ENCODE peak calls at places on chromosome 9, in four cellular contexts. I, S, L and D are unnamed samples.

GRCh38 chr9:36725777-36726356 is 153.2 kb downstream of the MELK start:
- DNase-seq in I (no peak), S (no peak), L (no peak), D (no peak)

GRCh38 chr9:712643-713042 is 128.9 kb upstream of the DMRT1 start:
- DNase-seq in I (no peak), S (no peak), L (no peak), D (no peak)

GRCh38 chr9:114282104-114282485 is 40.8 kb upstream of the ORM1 start:
- DNase-seq in I (no peak), S (no peak), L (no peak), D (no peak)

GRCh38 chr9:37958154-37958553 is 54.2 kb upstream of the SLC25A51 start:
- DNase-seq in I (no peak), S (no peak), L (no peak), D (no peak)

GRCh38 chr9:118321823-118322222 is 617.6 kb downstream of the TLR4 start:
- DNase-seq in I (no peak), S (no peak), L (no peak), D (no peak)

GRCh38 chr9:7534211-7534935 is 265.2 kb downstream of the DMAC1 start:
- DNase-seq in I (no peak), S (no peak), L (no peak), D (no peak)

GRCh38 chr9:136901516-136902258 is 15.4 kb downstream of the TRAF2 start:
- DNase-seq in I (no peak), S (no peak), L (peak), D (no peak)

GRCh38 chr9:106859957-106860715 is 2.8 kb upstream of the ZNF462 start:
- DNase-seq in I (no peak), S (peak), L (no peak), D (peak)

GRCh38 chr9:77707696-77708095 is 59.6 kb upstream of the GNA14 start:
- DNase-seq in I (no peak), S (peak), L (peak), D (no peak)

GRCh38 chr9:86721843-86722705 is 225.2 kb downstream of the GAS1 start:
- DNase-seq in I (no peak), S (peak), L (no peak), D (no peak)

GRCh38 chr9:137241490-137242328 is 622 bp downstream of the TUBB4B start:
- DNase-seq in I (no peak), S (peak), L (peak), D (peak)

GRCh38 chr9:83266618-83267543 is 203.9 kb upstream of the RASEF start:
- DNase-seq in I (no peak), S (peak), L (no peak), D (no peak)

GRCh38 chr9:134275379-134275778 is 50.9 kb upstream of the RXRA start:
- DNase-seq in I (peak), S (no peak), L (no peak), D (peak)

GRCh38 chr9:130523921-130524320 is 55.5 kb upstream of the FUBP3 start:
- DNase-seq in I (no peak), S (no peak), L (no peak), D (peak)

GRCh38 chr9:23825700-23826099 is 340 bp downstream of the ELAVL2 start:
- DNase-seq in I (no peak), S (no peak), L (no peak), D (peak)

GRCh38 chr9:92986175-92987110 is 39.1 kb downstream of the FGD3 start:
- DNase-seq in I (no peak), S (no peak), L (no peak), D (no peak)

GRCh38 chr9:847505-847904 is 6.0 kb downstream of the DMRT1 start:
- DNase-seq in I (no peak), S (no peak), L (no peak), D (no peak)

GRCh38 chr9:12604154-12604825 is 88.9 kb upstream of the TYRP1 start:
- DNase-seq in I (no peak), S (no peak), L (no peak), D (no peak)

GRCh38 chr9:5884191-5884590 is 6.5 kb upstream of the MLANA start:
- DNase-seq in I (no peak), S (no peak), L (no peak), D (no peak)

GRCh38 chr9:14014744-14015143 is 299.2 kb downstream of the NFIB start:
- DNase-seq in I (no peak), S (no peak), L (no peak), D (no peak)

GRCh38 chr9:78786794-78787193 is 489.9 kb downstream of the PSAT1 start:
- DNase-seq in I (no peak), S (no peak), L (no peak), D (no peak)

GRCh38 chr9:95635986-95636600 is 119.3 kb upstream of the PTCH1 start:
- DNase-seq in I (no peak), S (no peak), L (no peak), D (no peak)

GRCh38 chr9:100066539-100066938 is 32.3 kb downstream of the ERP44 start:
- DNase-seq in I (no peak), S (no peak), L (no peak), D (no peak)

GRCh38 chr9:134881313-134881670 is 682 bp downstream of the FCN2 start:
- DNase-seq in I (no peak), S (no peak), L (no peak), D (no peak)

GRCh38 chr9:125750656-125751035 is 3.5 kb downstream of the PBX3 start:
- DNase-seq in I (no peak), S (no peak), L (no peak), D (peak)

GRCh38 chr9:37550781-37551180 is 25.4 kb downstream of the FBXO10 start:
- DNase-seq in I (no peak), S (no peak), L (no peak), D (no peak)

GRCh38 chr9:69397384-69398214 is 72.6 kb downstream of the ENTREP1 start:
- DNase-seq in I (no peak), S (no peak), L (no peak), D (no peak)

GRCh38 chr9:35658894-35659220 is 765 bp downstream of the CCDC107 start:
- DNase-seq in I (no peak), S (peak), L (no peak), D (no peak)

GRCh38 chr9:35660966-35661413 is 2.9 kb downstream of the CCDC107 start:
- DNase-seq in I (no peak), S (no peak), L (peak), D (no peak)

GRCh38 chr9:35657327-35658143 is at the start of gene RMRP:
- DNase-seq in I (peak), S (peak), L (peak), D (peak)

GRCh38 chr9:35658144-35658893 is at the start of gene CCDC107:
- DNase-seq in I (no peak), S (peak), L (peak), D (peak)

GRCh38 chr9:35659340-35659739 is 1.2 kb downstream of the CCDC107 start:
- DNase-seq in I (no peak), S (no peak), L (no peak), D (no peak)
- TF ChIP-seq EP300 in I (no peak), S (peak), L (peak), D (no peak)

GRCh38 chr9:28212979-28213378 is 639.7 kb upstream of the C9orf72 start:
- DNase-seq in I (no peak), S (no peak), L (no peak), D (no peak)

GRCh38 chr9:28215921-28216320 is 642.6 kb upstream of the C9orf72 start:
- DNase-seq in I (no peak), S (no peak), L (no peak), D (no peak)
- TF ChIP-seq EP300 in I (no peak), S (no peak), L (no peak), D (no peak)

DNA sequence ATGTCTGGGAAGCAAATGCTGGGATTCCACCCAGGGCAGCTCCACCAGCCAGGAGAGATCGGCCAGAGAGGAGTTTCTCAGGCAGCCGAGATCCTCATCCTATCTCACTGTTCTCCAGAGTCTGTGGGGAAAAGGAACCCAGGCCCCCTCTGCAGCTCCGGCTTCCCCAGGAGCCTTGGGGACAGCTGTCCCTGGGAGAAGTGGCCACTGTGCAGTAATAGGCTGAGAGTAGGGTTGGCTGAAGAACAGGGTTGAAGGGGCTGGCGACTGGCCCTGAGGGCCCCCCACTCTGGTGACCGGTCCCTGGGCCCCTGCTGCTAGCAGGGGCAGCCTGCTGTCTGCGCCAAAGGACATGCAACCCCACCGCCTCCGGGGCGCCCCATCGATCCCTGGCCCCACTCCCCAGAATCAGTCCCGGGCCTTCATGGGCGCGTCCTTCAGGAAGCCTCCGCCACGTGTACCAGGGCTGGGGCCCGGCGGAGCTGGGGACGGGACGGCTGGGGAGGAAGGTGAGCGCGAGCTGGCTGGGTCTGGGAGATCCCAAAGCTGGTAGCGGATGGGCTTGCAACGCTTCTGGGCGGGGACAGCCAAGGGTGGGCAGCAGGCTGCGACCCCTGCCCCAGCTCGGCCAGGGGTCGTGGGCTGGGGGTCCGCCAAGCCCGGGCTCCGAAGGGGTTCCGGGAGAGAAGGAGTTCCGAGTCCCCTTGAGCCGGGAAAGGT is 44.0 kb upstream of the STXBP1 start:
- DNase-seq in I (no peak), S (peak), L (no peak), D (peak)
- TF ChIP-seq EP300 in I (no peak), S (no peak), L (no peak), D (no peak)

DNA sequence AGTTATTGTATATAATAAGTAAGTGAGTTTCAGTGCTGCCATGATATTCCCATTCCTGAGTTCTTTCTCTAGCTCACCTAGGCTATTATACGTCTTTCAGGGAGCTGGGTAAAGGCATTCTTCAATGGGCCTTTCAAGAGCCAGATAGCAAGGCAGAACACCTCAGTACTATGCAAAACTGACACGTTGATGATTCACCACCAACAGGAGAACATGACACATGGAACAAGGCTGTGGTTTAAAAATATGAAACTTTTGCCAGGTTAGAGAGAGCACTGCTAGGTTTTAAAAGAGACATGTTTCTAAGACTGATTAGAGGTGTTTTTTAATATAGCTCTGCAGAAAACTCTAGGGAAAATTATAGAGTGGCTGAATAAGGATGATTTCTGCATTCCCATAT is 95.9 kb downstream of the UGCG start:
- DNase-seq in I (no peak), S (no peak), L (no peak), D (no peak)
- TF ChIP-seq EP300 in I (no peak), S (no peak), L (no peak), D (no peak)

GRCh38 chr9:20811872-20812271 is 127.8 kb downstream of the FOCAD start:
- DNase-seq in I (no peak), S (no peak), L (no peak), D (no peak)

DNA sequence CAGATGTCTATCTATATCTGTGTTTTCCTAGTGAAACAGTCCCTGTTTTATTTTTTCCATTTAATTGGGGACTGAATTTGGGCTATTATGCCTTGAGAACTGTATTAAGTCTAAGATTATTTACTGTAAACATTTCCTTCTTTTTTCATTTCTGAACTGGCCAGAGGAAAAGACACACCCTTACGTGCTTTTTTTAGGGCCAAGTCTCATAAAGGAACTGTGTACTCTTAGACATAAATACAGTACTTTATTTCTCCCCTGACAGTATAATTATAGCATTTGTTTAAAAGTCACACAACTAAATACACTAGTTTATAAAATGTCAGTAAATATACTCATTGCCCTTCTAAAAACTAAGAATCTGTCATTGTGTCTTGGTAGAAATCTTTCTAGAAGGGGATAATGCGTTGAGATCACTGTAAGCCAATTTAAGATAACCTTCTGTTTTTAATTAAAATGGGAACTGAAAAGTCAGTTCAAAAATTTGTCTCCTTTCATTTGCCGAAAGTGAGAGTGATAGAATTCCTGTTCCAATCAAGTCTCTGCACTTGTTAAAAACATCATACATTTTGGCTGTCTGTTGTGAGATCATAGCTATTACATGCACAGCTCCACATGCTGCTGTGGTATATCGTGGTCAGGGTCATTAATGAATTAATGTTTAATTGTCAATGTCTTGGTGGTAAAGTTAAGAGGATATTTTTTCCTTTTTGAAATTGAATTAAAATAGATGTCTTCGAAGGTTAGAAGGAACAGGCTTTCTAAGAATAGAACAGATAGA is 132.1 kb downstream of the FOCAD start:
- DNase-seq in I (no peak), S (no peak), L (no peak), D (no peak)
- TF ChIP-seq EP300 in I (no peak), S (no peak), L (no peak), D (no peak)

GRCh38 chr9:129139993-129140396 is 28.8 kb downstream of the PTPA start:
- DNase-seq in I (peak), S (peak), L (peak), D (peak)
- TF ChIP-seq EP300 in I (no peak), S (peak), L (peak), D (peak)

GRCh38 chr9:21027295-21027694 is 4.1 kb downstream of the HACD4 start:
- DNase-seq in I (no peak), S (no peak), L (no peak), D (no peak)
- TF ChIP-seq EP300 in I (no peak), S (no peak), L (no peak), D (no peak)

DNA sequence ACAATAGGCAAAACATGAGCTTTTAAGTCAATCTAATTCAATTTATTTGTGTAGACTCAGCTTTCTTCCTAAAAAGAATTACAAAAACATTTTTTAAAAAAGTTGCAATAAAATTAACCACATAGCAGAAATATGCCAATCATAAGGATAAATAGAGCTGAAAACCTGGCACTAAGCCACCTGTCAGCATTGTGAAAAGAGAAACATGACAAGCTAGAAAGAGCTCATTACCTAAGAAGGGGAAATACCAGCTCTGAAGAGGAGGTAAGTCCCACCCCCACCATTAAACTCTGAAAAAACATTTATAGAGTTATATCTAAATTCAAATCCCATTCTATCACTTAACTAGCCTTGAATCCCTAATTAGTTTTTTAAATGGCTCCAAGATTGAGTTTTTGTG is 372.9 kb downstream of the OSTF1 start:
- DNase-seq in I (no peak), S (no peak), L (no peak), D (no peak)
- TF ChIP-seq EP300 in I (no peak), S (no peak), L (no peak), D (no peak)